ENCODE peak calls at places on chromosome 1, in ten cellular contexts. D is NCI-H774, I is HuH-7.5, N is NCI-H1417, Z is HT1080, V is HFFc6, Q is GDM1, R is choroid plexus epithelial cell, Y is omental fat pad, P is RPMI7951. B is an unnamed sample.
A peak's percentile ranks its signal among the peaks of the same experiment; 100 is the strongest.

GRCh38 chr1:168774241-168774640 is 45.2 kb upstream of the DPT start:
- DNase-seq in D (no peak), I (no peak), N (no peak), Z (no peak), V (no peak), Q (no peak), R (peak; percentile 30), Y (no peak), P (no peak), B (no peak)

GRCh38 chr1:78145105-78145580 is 99.4 kb downstream of the GIPC2 start:
- DNase-seq in D (peak; percentile 35), I (peak; percentile 30), N (peak; percentile 29), Z (peak; percentile 73), V (peak; percentile 68), Q (peak; percentile 30), R (peak; percentile 92), Y (no peak), P (peak; percentile 80), B (peak; percentile 56)

GRCh38 chr1:56719171-56719570 is 74.1 kb downstream of the PRKAA2 start:
- DNase-seq in D (no peak), I (no peak), N (no peak), Z (no peak), V (no peak), Q (no peak), R (no peak), Y (no peak), P (no peak), B (no peak)

GRCh38 chr1:43835141-43836021 is 98.2 kb upstream of the ARTN start:
- DNase-seq in D (no peak), I (no peak), N (no peak), Z (peak; percentile 96), V (peak; percentile 93), Q (peak; percentile 2), R (peak; percentile 82), Y (no peak), P (peak; percentile 100), B (no peak)

GRCh38 chr1:204211021-204211420 is 2.8 kb downstream of the GOLT1A start:
- DNase-seq in D (no peak), I (no peak), N (no peak), Z (no peak), V (no peak), Q (no peak), R (no peak), Y (no peak), P (no peak), B (no peak)

GRCh38 chr1:153805929-153806750 is 30.9 kb downstream of the SLC27A3 start:
- DNase-seq in D (no peak), I (no peak), N (no peak), Z (no peak), V (no peak), Q (no peak), R (peak; percentile 23), Y (no peak), P (no peak), B (no peak)

GRCh38 chr1:174812656-174813055 is 187.1 kb upstream of the CACYBP start:
- DNase-seq in D (no peak), I (peak; percentile 26), N (no peak), Z (peak; percentile 49), V (no peak), Q (no peak), R (peak; percentile 36), Y (no peak), P (no peak), B (peak; percentile 95)

GRCh38 chr1:153081736-153082135 is 10.3 kb upstream of the SPRR2B start:
- DNase-seq in D (no peak), I (no peak), N (no peak), Z (peak; percentile 8), V (no peak), Q (no peak), R (no peak), Y (no peak), P (peak; percentile 36), B (no peak)

GRCh38 chr1:158149577-158150269 is 31.0 kb upstream of the CD1D start:
- DNase-seq in D (peak; percentile 85), I (peak; percentile 35), N (peak; percentile 91), Z (peak; percentile 95), V (peak; percentile 96), Q (peak; percentile 85), R (peak; percentile 98), Y (peak; percentile 83), P (peak; percentile 95), B (peak; percentile 56)